ENCODE peak calls at places on chromosome 2, in seven cellular contexts. F is RWPE2, L is psoas muscle, P is mammary epithelial cell, Z is prostate gland, H is tibial artery, N is keratinocyte. M is an unnamed sample.

GRCh38 chr2:164535280-164536025 is 85.8 kb downstream of the GRB14 start:
- DNase-seq in N (no peak), Z (no peak), H (no peak), L (no peak), F (no peak), P (no peak), M (no peak)

GRCh38 chr2:106193491-106193976 is 567 bp downstream of the UXS1 start:
- DNase-seq in N (no peak), F (no peak), L (peak; percentile 69), P (peak; percentile 37), Z (peak; percentile 33), H (no peak), M (no peak)

GRCh38 chr2:65128297-65129190 is 1.4 kb downstream of the RAB1A start:
- DNase-seq in L (no peak), Z (peak; percentile 14), P (peak; percentile 58), F (no peak), N (peak; percentile 42), H (peak; percentile 67), M (peak; percentile 73)

GRCh38 chr2:169709335-169709734 is 15.1 kb downstream of the PHOSPHO2 start:
- DNase-seq in F (no peak), N (no peak), L (no peak), P (no peak), Z (no peak), H (no peak), M (no peak)

GRCh38 chr2:238106698-238107524 is 6.8 kb downstream of the ESPNL start:
- DNase-seq in F (peak; percentile 51), P (no peak), L (peak; percentile 39), Z (no peak), H (peak; percentile 18), N (no peak), M (no peak)

GRCh38 chr2:171883275-171883893 is 10.7 kb downstream of the SLC25A12 start:
- DNase-seq in P (no peak), H (no peak), Z (no peak), L (no peak), F (no peak), N (no peak), M (no peak)

GRCh38 chr2:197210450-197210849 is 100.1 kb downstream of the ANKRD44 start:
- DNase-seq in P (no peak), Z (no peak), F (no peak), H (no peak), N (no peak), L (no peak), M (no peak)

GRCh38 chr2:127770973-127771735 is 39.8 kb downstream of the WDR33 start:
- DNase-seq in Z (no peak), H (no peak), N (peak; percentile 62), L (no peak), F (no peak), P (peak; percentile 87), M (peak; percentile 97)

GRCh38 chr2:72561621-72562318 is 264.1 kb downstream of the EXOC6B start:
- DNase-seq in N (no peak), Z (no peak), F (no peak), H (no peak), L (no peak), P (peak; percentile 44), M (peak; percentile 30)

GRCh38 chr2:220434365-220434764 is 806.9 kb downstream of the SLC4A3 start:
- DNase-seq in F (no peak), Z (no peak), N (no peak), H (no peak), L (no peak), P (peak; percentile 59), M (peak; percentile 91)

GRCh38 chr2:16717477-16717876 is 51.8 kb upstream of the CYRIA start:
- DNase-seq in H (peak; percentile 38), N (no peak), L (no peak), Z (no peak), P (no peak), F (no peak), M (no peak)

GRCh38 chr2:199946836-199947235 is 8.5 kb downstream of the TYW5 start:
- DNase-seq in P (no peak), H (no peak), L (no peak), N (no peak), Z (no peak), F (no peak), M (no peak)

GRCh38 chr2:107742460-107743027 is 84.1 kb upstream of the RGPD4 start:
- DNase-seq in L (no peak), F (no peak), P (no peak), H (no peak), Z (no peak), N (no peak), M (no peak)

GRCh38 chr2:142980246-142981068 is 103.0 kb downstream of the KYNU start:
- DNase-seq in Z (no peak), N (no peak), L (no peak), H (no peak), F (no peak), P (peak; percentile 47), M (peak; percentile 72)

GRCh38 chr2:204754898-204755297 is 209.6 kb downstream of the PARD3B start:
- DNase-seq in H (no peak), Z (no peak), L (no peak), N (no peak), P (no peak), F (no peak), M (no peak)

GRCh38 chr2:39128919-39129391 is 8.1 kb upstream of the SOS1 start:
- DNase-seq in N (no peak), L (no peak), Z (no peak), P (peak; percentile 70), H (no peak), F (no peak), M (peak; percentile 92)

GRCh38 chr2:73859721-73860586 is 31.2 kb downstream of the STAMBP start:
- DNase-seq in Z (no peak), H (no peak), P (peak; percentile 87), N (peak; percentile 40), F (no peak), L (no peak), M (peak; percentile 87)

DNA sequence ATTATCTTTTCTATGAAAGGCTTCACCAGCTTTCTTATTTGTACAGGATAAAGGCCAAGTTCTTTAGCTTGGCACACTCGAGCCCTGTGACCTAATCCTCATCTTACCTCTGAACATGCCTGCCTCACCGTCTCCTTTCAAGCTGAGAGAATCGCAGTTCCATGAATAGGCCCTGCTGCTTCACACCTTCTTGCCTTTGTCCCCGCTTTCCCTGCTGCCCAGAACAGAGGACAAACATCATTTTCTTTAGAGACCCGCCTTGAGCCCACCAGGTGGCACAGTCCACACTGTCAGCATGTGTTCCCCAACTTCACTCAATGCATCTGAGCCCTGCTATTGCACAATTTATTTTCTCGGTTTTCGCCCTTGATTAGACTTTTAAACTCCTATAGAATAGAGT is 1094.6 kb downstream of the BCL11A start:
- DNase-seq in H (no peak), L (no peak), P (no peak), Z (no peak), F (no peak), N (no peak), M (no peak)
- TF ChIP-seq CTCF in H (no peak), L (no peak), P (no peak), Z (no peak), F (no peak), N (no peak), M (no peak)

GRCh38 chr2:231640646-231641111 is 48.0 kb downstream of the TEX44 start:
- DNase-seq in P (no peak), L (peak; percentile 76), N (no peak), H (peak; percentile 80), Z (no peak), F (no peak), M (no peak)

GRCh38 chr2:231643494-231643888 is 50.8 kb downstream of the TEX44 start:
- DNase-seq in H (no peak), L (no peak), Z (no peak), F (no peak), N (no peak), P (no peak), M (no peak)

GRCh38 chr2:231640229-231640628 is 47.6 kb downstream of the TEX44 start:
- DNase-seq in L (no peak), N (no peak), P (no peak), F (no peak), H (no peak), Z (no peak), M (no peak)

GRCh38 chr2:231644426-231644825 is 51.8 kb downstream of the TEX44 start:
- DNase-seq in H (no peak), N (no peak), L (no peak), P (no peak), Z (no peak), F (no peak), M (no peak)

DNA sequence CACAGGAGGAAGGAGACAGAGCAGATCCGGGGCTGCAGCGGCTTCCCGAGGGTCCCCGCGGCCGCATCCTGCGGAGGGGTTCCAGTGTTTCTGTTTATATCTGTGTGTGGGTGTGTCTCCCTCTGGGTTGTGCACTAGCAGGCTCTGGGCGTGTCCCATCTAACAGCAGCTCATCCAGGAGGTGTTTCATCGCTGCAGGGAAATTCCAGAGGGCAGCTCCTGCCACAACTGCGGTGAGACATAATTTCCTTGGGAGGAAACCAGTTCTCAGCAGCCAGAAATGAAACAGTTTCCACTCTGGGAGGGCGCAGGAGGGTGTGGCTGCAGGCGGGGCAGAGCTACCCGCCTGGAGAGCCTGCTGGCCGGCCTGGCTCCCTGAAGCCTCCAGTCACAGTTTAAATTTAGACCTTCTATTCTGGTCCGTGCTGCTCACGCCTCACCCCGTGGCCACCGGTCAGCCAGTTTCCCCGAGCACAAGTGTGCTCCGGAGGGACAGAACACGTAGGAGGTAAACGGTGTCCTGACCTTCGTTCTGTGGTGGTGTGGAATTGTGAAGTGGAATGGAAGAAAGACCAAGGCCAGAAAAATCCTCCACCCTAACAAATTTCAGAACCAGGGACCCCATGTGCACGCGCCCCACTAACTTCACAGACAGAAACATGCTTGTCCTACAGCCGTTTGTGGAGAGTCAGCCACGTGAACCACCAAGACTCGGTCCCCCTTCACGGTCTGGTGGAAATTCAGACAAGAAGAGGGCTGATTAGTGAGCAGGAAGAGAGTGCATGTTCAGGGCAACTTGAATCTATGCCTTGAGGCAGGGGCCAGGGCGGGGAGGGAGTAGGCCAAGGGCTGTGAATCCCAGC is 50.2 kb downstream of the TEX44 start:
- DNase-seq in H (peak; percentile 93), Z (peak; percentile 81), N (peak; percentile 96), L (peak; percentile 95), F (peak; percentile 95), P (peak; percentile 99), M (peak; percentile 99)
- H3K4me3 ChIP-seq in H (peak overlapping the region; percentile 18), Z (no peak overlapping the region), N (peak overlapping the region; percentile 56), L (peak overlapping the region; percentile 46), F (no peak overlapping the region), P (peak overlapping the region; percentile 34), M (no peak overlapping the region)

DNA sequence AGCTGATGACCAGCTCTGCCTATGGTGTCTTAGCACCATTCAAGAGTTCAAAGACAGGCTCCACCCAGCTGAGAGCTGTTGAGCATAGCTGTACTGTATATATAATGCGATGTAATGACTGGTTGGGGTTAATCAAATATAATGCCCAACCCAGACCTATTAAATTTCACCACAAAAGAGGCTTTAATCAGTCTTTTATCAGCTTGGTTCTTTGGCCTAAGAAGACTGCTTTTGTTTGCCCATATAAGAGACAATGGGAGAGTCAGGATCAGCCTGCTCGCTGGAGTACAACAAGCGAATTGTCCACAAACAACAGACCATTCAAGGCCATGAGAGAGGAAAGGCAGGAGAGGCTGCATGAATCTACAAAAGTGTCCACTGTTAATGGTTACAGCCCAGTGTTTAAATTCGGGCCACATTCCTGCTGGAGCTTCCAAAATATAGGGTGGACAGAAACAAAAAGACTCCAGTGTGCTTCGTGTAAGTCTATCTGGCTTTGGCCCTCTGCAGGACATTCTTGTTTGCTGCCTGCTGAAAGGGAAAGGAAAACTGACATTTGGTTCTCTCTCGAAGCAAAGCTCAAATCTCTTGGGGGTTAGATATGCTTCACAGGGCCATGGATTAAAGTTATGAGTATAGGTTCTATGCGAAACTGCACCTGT is 299.0 kb upstream of the FBXO11 start:
- DNase-seq in P (no peak), Z (no peak), L (no peak), H (no peak), N (no peak), F (no peak), M (no peak)
- TF ChIP-seq CTCF in P (peak; percentile 17), Z (no peak), L (no peak), H (no peak), N (no peak), F (no peak), M (no peak)

GRCh38 chr2:4884117-4884571 is 808.0 kb upstream of the SOX11 start:
- DNase-seq in L (no peak), N (no peak), H (no peak), P (no peak), F (no peak), Z (no peak), M (no peak)
- H3K4me3 ChIP-seq in L (no peak overlapping the region), N (no peak overlapping the region), H (no peak overlapping the region), P (no peak overlapping the region), F (no peak overlapping the region), Z (no peak overlapping the region), M (no peak overlapping the region)